ENCODE peak calls at places on chromosomes 5 and 9, in seven cellular contexts. One of them, this sample, is unnamed.

GRCh38 chr5:161420526-161420925 is 126.0 kb downstream of the GABRB2 start:
- DNase-seq in lower leg skin: no peak
- DNase-seq in aorta: no peak
- DNase-seq in G401: peak
- DNase-seq in NAMALWA: no peak
- DNase-seq in tibial artery: no peak
- DNase-seq in MCF 10A: no peak
- DNase-seq in this sample: no peak

GRCh38 chr5:115939059-115939458 is 23.2 kb upstream of the LVRN start:
- DNase-seq in lower leg skin: no peak
- DNase-seq in aorta: no peak
- DNase-seq in G401: no peak
- DNase-seq in NAMALWA: no peak
- DNase-seq in tibial artery: no peak
- DNase-seq in MCF 10A: no peak
- DNase-seq in this sample: no peak

GRCh38 chr9:121826711-121827110 is 175.3 kb downstream of the DAB2IP start:
- DNase-seq in lower leg skin: peak
- DNase-seq in aorta: no peak
- DNase-seq in G401: no peak
- DNase-seq in NAMALWA: no peak
- DNase-seq in tibial artery: no peak
- DNase-seq in MCF 10A: no peak
- DNase-seq in this sample: peak

GRCh38 chr5:55360190-55360589 is 52.4 kb downstream of the MTREX start:
- DNase-seq in lower leg skin: no peak
- DNase-seq in aorta: no peak
- DNase-seq in G401: no peak
- DNase-seq in NAMALWA: no peak
- DNase-seq in tibial artery: no peak
- DNase-seq in MCF 10A: peak
- DNase-seq in this sample: no peak

GRCh38 chr5:149872351-149873040 is 72.1 kb downstream of the PDE6A start:
- DNase-seq in lower leg skin: no peak
- DNase-seq in aorta: no peak
- DNase-seq in G401: peak
- DNase-seq in NAMALWA: no peak
- DNase-seq in tibial artery: no peak
- DNase-seq in MCF 10A: no peak
- DNase-seq in this sample: no peak

GRCh38 chr5:28305891-28306290 is 1267.5 kb upstream of the CDH9 start:
- DNase-seq in lower leg skin: no peak
- DNase-seq in aorta: no peak
- DNase-seq in G401: no peak
- DNase-seq in NAMALWA: no peak
- DNase-seq in tibial artery: no peak
- DNase-seq in MCF 10A: no peak
- DNase-seq in this sample: no peak

GRCh38 chr5:9454491-9454890 is 91.4 kb downstream of the SEMA5A start:
- DNase-seq in lower leg skin: no peak
- DNase-seq in aorta: no peak
- DNase-seq in G401: no peak
- DNase-seq in NAMALWA: no peak
- DNase-seq in tibial artery: no peak
- DNase-seq in MCF 10A: no peak
- DNase-seq in this sample: no peak

GRCh38 chr5:88948746-88949600 is 66.0 kb upstream of the MEF2C start:
- DNase-seq in lower leg skin: no peak
- DNase-seq in aorta: no peak
- DNase-seq in G401: no peak
- DNase-seq in NAMALWA: no peak
- DNase-seq in tibial artery: no peak
- DNase-seq in MCF 10A: no peak
- DNase-seq in this sample: no peak

GRCh38 chr5:11719888-11720481 is 184.3 kb downstream of the CTNND2 start:
- DNase-seq in lower leg skin: no peak
- DNase-seq in aorta: peak
- DNase-seq in G401: peak
- DNase-seq in NAMALWA: peak
- DNase-seq in tibial artery: no peak
- DNase-seq in MCF 10A: peak
- DNase-seq in this sample: peak

GRCh38 chr9:14281136-14281795 is 32.7 kb downstream of the NFIB start:
- DNase-seq in lower leg skin: no peak
- DNase-seq in aorta: no peak
- DNase-seq in G401: no peak
- DNase-seq in NAMALWA: peak
- DNase-seq in tibial artery: no peak
- DNase-seq in MCF 10A: no peak
- DNase-seq in this sample: no peak

GRCh38 chr5:135341696-135342095 is 57.3 kb downstream of the MACROH2A1 start:
- DNase-seq in lower leg skin: peak
- DNase-seq in aorta: no peak
- DNase-seq in G401: no peak
- DNase-seq in NAMALWA: no peak
- DNase-seq in tibial artery: peak
- DNase-seq in MCF 10A: no peak
- DNase-seq in this sample: no peak

GRCh38 chr5:16964821-16965220 is 28.7 kb upstream of the MYO10 start:
- DNase-seq in lower leg skin: no peak
- DNase-seq in aorta: no peak
- DNase-seq in G401: no peak
- DNase-seq in NAMALWA: no peak
- DNase-seq in tibial artery: no peak
- DNase-seq in MCF 10A: no peak
- DNase-seq in this sample: no peak

GRCh38 chr9:14366071-14366470 is 52.1 kb upstream of the NFIB start:
- DNase-seq in lower leg skin: no peak
- DNase-seq in aorta: peak
- DNase-seq in G401: no peak
- DNase-seq in NAMALWA: no peak
- DNase-seq in tibial artery: peak
- DNase-seq in MCF 10A: no peak
- DNase-seq in this sample: no peak

GRCh38 chr5:120778491-120779293 is 314.6 kb downstream of the PRR16 start:
- DNase-seq in lower leg skin: no peak
- DNase-seq in aorta: no peak
- DNase-seq in G401: peak
- DNase-seq in NAMALWA: no peak
- DNase-seq in tibial artery: no peak
- DNase-seq in MCF 10A: no peak
- DNase-seq in this sample: no peak

GRCh38 chr5:110880413-110880812 is 141.6 kb downstream of the SLC25A46 start:
- DNase-seq in lower leg skin: no peak
- DNase-seq in aorta: peak
- DNase-seq in G401: peak
- DNase-seq in NAMALWA: no peak
- DNase-seq in tibial artery: peak
- DNase-seq in MCF 10A: peak
- DNase-seq in this sample: no peak

GRCh38 chr5:50441479-50441815 is 359 bp upstream of the EMB start:
- DNase-seq in lower leg skin: no peak
- DNase-seq in aorta: no peak
- DNase-seq in G401: no peak
- DNase-seq in NAMALWA: no peak
- DNase-seq in tibial artery: no peak
- DNase-seq in MCF 10A: no peak
- DNase-seq in this sample: no peak

GRCh38 chr5:89313804-89314588 is 431.0 kb upstream of the MEF2C start:
- DNase-seq in lower leg skin: no peak
- DNase-seq in aorta: no peak
- DNase-seq in G401: no peak
- DNase-seq in NAMALWA: peak
- DNase-seq in tibial artery: no peak
- DNase-seq in MCF 10A: peak
- DNase-seq in this sample: no peak

GRCh38 chr5:36521838-36522745 is 84.3 kb upstream of the SLC1A3 start:
- DNase-seq in lower leg skin: no peak
- DNase-seq in aorta: no peak
- DNase-seq in G401: no peak
- DNase-seq in NAMALWA: no peak
- DNase-seq in tibial artery: no peak
- DNase-seq in MCF 10A: no peak
- DNase-seq in this sample: no peak

GRCh38 chr9:134178781-134179551 is 14.6 kb upstream of the RNU6ATAC start:
- DNase-seq in lower leg skin: peak
- DNase-seq in aorta: peak
- DNase-seq in G401: no peak
- DNase-seq in NAMALWA: no peak
- DNase-seq in tibial artery: peak
- DNase-seq in MCF 10A: no peak
- DNase-seq in this sample: no peak

GRCh38 chr5:149796025-149796424 is 65.9 kb downstream of the PPARGC1B start:
- DNase-seq in lower leg skin: no peak
- DNase-seq in aorta: no peak
- DNase-seq in G401: no peak
- DNase-seq in NAMALWA: no peak
- DNase-seq in tibial artery: no peak
- DNase-seq in MCF 10A: no peak
- DNase-seq in this sample: no peak

GRCh38 chr9:85401998-85402397 is 339.8 kb downstream of the AGTPBP1 start:
- DNase-seq in lower leg skin: no peak
- DNase-seq in aorta: no peak
- DNase-seq in G401: no peak
- DNase-seq in NAMALWA: no peak
- DNase-seq in tibial artery: no peak
- DNase-seq in MCF 10A: peak
- DNase-seq in this sample: no peak

GRCh38 chr5:172823840-172824362 is 10.2 kb upstream of the ERGIC1 start:
- DNase-seq in lower leg skin: no peak
- DNase-seq in aorta: no peak
- DNase-seq in G401: no peak
- DNase-seq in NAMALWA: no peak
- DNase-seq in tibial artery: peak
- DNase-seq in MCF 10A: no peak
- DNase-seq in this sample: no peak

GRCh38 chr5:149435015-149435376 is 55.9 kb upstream of the IL17B start:
- DNase-seq in lower leg skin: no peak
- DNase-seq in aorta: no peak
- DNase-seq in G401: no peak
- DNase-seq in NAMALWA: no peak
- DNase-seq in tibial artery: peak
- DNase-seq in MCF 10A: no peak
- DNase-seq in this sample: no peak

GRCh38 chr9:35696520-35697215 is 6.9 kb upstream of the TPM2 start:
- DNase-seq in lower leg skin: no peak
- DNase-seq in aorta: peak
- DNase-seq in G401: peak
- DNase-seq in NAMALWA: peak
- DNase-seq in tibial artery: peak
- DNase-seq in MCF 10A: peak
- DNase-seq in this sample: peak

GRCh38 chr5:34749431-34749872 is 89.5 kb upstream of the TTC23L start:
- DNase-seq in lower leg skin: no peak
- DNase-seq in aorta: no peak
- DNase-seq in G401: no peak
- DNase-seq in NAMALWA: no peak
- DNase-seq in tibial artery: no peak
- DNase-seq in MCF 10A: no peak
- DNase-seq in this sample: no peak

GRCh38 chr5:136769900-136770684 is 404.7 kb upstream of the TRPC7 start:
- DNase-seq in lower leg skin: peak
- DNase-seq in aorta: peak
- DNase-seq in G401: peak
- DNase-seq in NAMALWA: peak
- DNase-seq in tibial artery: peak
- DNase-seq in MCF 10A: peak
- DNase-seq in this sample: peak

GRCh38 chr9:89153618-89154017 is 25.0 kb downstream of the SHC3 start:
- DNase-seq in lower leg skin: peak
- DNase-seq in aorta: peak
- DNase-seq in G401: no peak
- DNase-seq in NAMALWA: no peak
- DNase-seq in tibial artery: no peak
- DNase-seq in MCF 10A: peak
- DNase-seq in this sample: no peak

GRCh38 chr9:133163559-133164208 is at the start of gene GBGT1:
- DNase-seq in lower leg skin: peak
- DNase-seq in aorta: peak
- DNase-seq in G401: peak
- DNase-seq in NAMALWA: peak
- DNase-seq in tibial artery: peak
- DNase-seq in MCF 10A: no peak
- DNase-seq in this sample: no peak

GRCh38 chr5:142202282-142202681 is 93.7 kb downstream of the NDFIP1 start:
- DNase-seq in lower leg skin: no peak
- DNase-seq in aorta: no peak
- DNase-seq in G401: no peak
- DNase-seq in NAMALWA: no peak
- DNase-seq in tibial artery: no peak
- DNase-seq in MCF 10A: peak
- DNase-seq in this sample: no peak

GRCh38 chr5:164742025-164742424 is 1236.6 kb downstream of the MAT2B start:
- DNase-seq in lower leg skin: no peak
- DNase-seq in aorta: no peak
- DNase-seq in G401: no peak
- DNase-seq in NAMALWA: no peak
- DNase-seq in tibial artery: no peak
- DNase-seq in MCF 10A: no peak
- DNase-seq in this sample: no peak

GRCh38 chr9:93680445-93681315 is 104.3 kb downstream of the PHF2 start:
- DNase-seq in lower leg skin: peak
- DNase-seq in aorta: peak
- DNase-seq in G401: no peak
- DNase-seq in NAMALWA: no peak
- DNase-seq in tibial artery: peak
- DNase-seq in MCF 10A: no peak
- DNase-seq in this sample: no peak

GRCh38 chr5:38905516-38905915 is 59.7 kb downstream of the OSMR start:
- DNase-seq in lower leg skin: no peak
- DNase-seq in aorta: no peak
- DNase-seq in G401: no peak
- DNase-seq in NAMALWA: no peak
- DNase-seq in tibial artery: no peak
- DNase-seq in MCF 10A: peak
- DNase-seq in this sample: no peak

GRCh38 chr9:123514766-123515165 is 158.8 kb downstream of the CRB2 start:
- DNase-seq in lower leg skin: no peak
- DNase-seq in aorta: no peak
- DNase-seq in G401: no peak
- DNase-seq in NAMALWA: no peak
- DNase-seq in tibial artery: no peak
- DNase-seq in MCF 10A: no peak
- DNase-seq in this sample: no peak

GRCh38 chr5:93578813-93579560 is 2.0 kb downstream of the NR2F1-AS1 start:
- DNase-seq in lower leg skin: peak
- DNase-seq in aorta: peak
- DNase-seq in G401: peak
- DNase-seq in NAMALWA: no peak
- DNase-seq in tibial artery: no peak
- DNase-seq in MCF 10A: no peak
- DNase-seq in this sample: no peak

GRCh38 chr5:135309391-135310327 is 89.4 kb downstream of the MACROH2A1 start:
- DNase-seq in lower leg skin: no peak
- DNase-seq in aorta: no peak
- DNase-seq in G401: no peak
- DNase-seq in NAMALWA: no peak
- DNase-seq in tibial artery: no peak
- DNase-seq in MCF 10A: no peak
- DNase-seq in this sample: no peak

GRCh38 chr9:89408628-89409101 is 89.2 kb downstream of the SEMA4D start:
- DNase-seq in lower leg skin: no peak
- DNase-seq in aorta: no peak
- DNase-seq in G401: no peak
- DNase-seq in NAMALWA: no peak
- DNase-seq in tibial artery: no peak
- DNase-seq in MCF 10A: no peak
- DNase-seq in this sample: no peak

This sample was measured in breast epithelium.